ENCODE peak calls at places on chromosomes 16 and 17, in nine cellular contexts. Q, L, I, V, R, F, Z, G and J are unnamed samples.

GRCh38 chr16:49498241-49499017 is 124.8 kb downstream of the C16orf78 start:
- DNase-seq in F (no peak), G (no peak), Q (no peak), Z (no peak), L (no peak), V (no peak), I (no peak), R (peak), J (no peak)

GRCh38 chr17:76528528-76529223 is 8.8 kb downstream of the CYGB start:
- DNase-seq in L (peak), G (peak), Z (peak), I (no peak), Q (peak), V (no peak), R (no peak), F (no peak), J (no peak)

GRCh38 chr16:70276392-70276791 is 12.9 kb downstream of the AARS1 start:
- DNase-seq in V (no peak), Q (no peak), R (no peak), F (no peak), G (no peak), I (no peak), Z (no peak), L (no peak), J (no peak)

GRCh38 chr17:68515238-68515637 is 3.0 kb downstream of the PRKAR1A start:
- DNase-seq in I (no peak), L (no peak), G (no peak), V (no peak), F (no peak), Z (peak), R (no peak), Q (no peak), J (no peak)

GRCh38 chr17:41600318-41600717 is 12.2 kb downstream of the KRT16 start:
- DNase-seq in R (no peak), L (no peak), G (no peak), I (no peak), V (no peak), Z (no peak), F (no peak), Q (no peak), J (no peak)

GRCh38 chr16:53080345-53081031 is 25.7 kb downstream of the CHD9 start:
- DNase-seq in R (no peak), F (no peak), Q (peak), L (no peak), I (no peak), Z (peak), G (peak), V (peak), J (peak)

GRCh38 chr16:88062341-88062861 is 111.2 kb downstream of the BANP start:
- DNase-seq in R (no peak), Z (peak), L (no peak), I (no peak), F (no peak), Q (peak), G (peak), V (no peak), J (no peak)

GRCh38 chr16:28924399-28924761 is 658 bp downstream of the RABEP2 start:
- DNase-seq in I (no peak), G (no peak), Z (no peak), L (no peak), R (no peak), V (no peak), Q (no peak), F (no peak), J (no peak)

GRCh38 chr17:48718781-48719641 is 3.3 kb downstream of the PRAC1 start:
- DNase-seq in I (no peak), Q (no peak), F (no peak), R (no peak), V (peak), L (no peak), G (no peak), Z (no peak), J (no peak)

GRCh38 chr17:36088559-36089376 is 1.2 kb downstream of the CCL3 start:
- DNase-seq in Q (no peak), L (peak), R (no peak), I (no peak), Z (no peak), V (no peak), F (no peak), G (no peak), J (no peak)

GRCh38 chr16:13269359-13269758 is 368.0 kb downstream of the SHISA9 start:
- DNase-seq in I (no peak), Q (no peak), V (no peak), Z (no peak), G (no peak), F (no peak), R (no peak), L (no peak), J (no peak)

GRCh38 chr16:57781741-57782606 is 20.3 kb downstream of the KIFC3 start:
- DNase-seq in R (no peak), V (no peak), Q (peak), Z (peak), I (no peak), F (no peak), G (peak), L (no peak), J (peak)
- TF ChIP-seq CTCF in R (no peak), V (no peak), Q (no peak), Z (no peak), I (no peak), F (no peak), G (no peak), L (no peak), J (no peak)

GRCh38 chr16:30637952-30638351 is 12.8 kb upstream of the PRR14 start:
- DNase-seq in Q (peak), F (peak), I (no peak), G (peak), L (peak), Z (peak), V (no peak), R (no peak), J (peak)
- TF ChIP-seq CTCF in Q (peak), F (peak), I (peak), G (peak), L (peak), Z (peak), V (no peak), R (no peak), J (peak)

DNA sequence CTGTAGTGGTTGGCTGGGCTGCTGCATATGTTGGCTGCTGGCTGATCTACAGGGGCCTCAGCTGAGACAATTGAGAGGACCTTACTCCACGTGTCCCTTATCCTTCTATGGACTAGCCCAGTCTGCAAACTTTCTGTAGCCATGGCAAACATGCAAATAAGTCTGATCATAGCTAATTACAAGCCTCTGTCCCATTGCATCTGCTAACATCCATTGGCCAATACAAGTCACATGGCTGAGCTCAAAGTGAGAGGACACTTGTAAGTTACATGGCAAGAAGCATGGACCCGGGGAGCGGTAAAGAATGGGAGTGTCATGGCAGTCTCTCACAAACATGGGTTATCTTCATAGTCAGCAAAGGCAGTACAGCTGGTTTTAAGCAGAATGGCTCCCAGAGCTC is 11.6 kb upstream of the IL4R start:
- DNase-seq in F (no peak), G (no peak), Q (no peak), I (no peak), R (no peak), Z (no peak), L (peak), V (no peak), J (no peak)
- TF ChIP-seq CTCF in F (no peak), G (no peak), Q (no peak), I (no peak), R (no peak), Z (no peak), L (no peak), V (no peak), J (no peak)

GRCh38 chr16:16063685-16064084 is 114.3 kb downstream of the ABCC1 start:
- DNase-seq in Z (no peak), R (no peak), Q (no peak), L (peak), G (no peak), F (no peak), V (no peak), I (no peak), J (no peak)

GRCh38 chr16:16059895-16060590 is 110.6 kb downstream of the ABCC1 start:
- DNase-seq in Z (no peak), G (no peak), I (no peak), Q (no peak), L (no peak), F (no peak), V (no peak), R (peak), J (no peak)

GRCh38 chr16:16067127-16067526 is 117.7 kb downstream of the ABCC1 start:
- DNase-seq in F (no peak), Z (no peak), R (no peak), I (no peak), V (no peak), G (peak), Q (no peak), L (no peak), J (no peak)

GRCh38 chr16:16064874-16065384 is 115.5 kb downstream of the ABCC1 start:
- DNase-seq in F (no peak), G (no peak), Z (no peak), L (no peak), V (no peak), R (no peak), Q (no peak), I (no peak), J (no peak)

GRCh38 chr16:16062023-16062932 is 112.9 kb downstream of the ABCC1 start:
- DNase-seq in I (no peak), R (no peak), L (peak), G (peak), V (no peak), F (no peak), Z (peak), Q (no peak), J (no peak)
- TF ChIP-seq CTCF in I (no peak), R (no peak), L (no peak), G (no peak), V (no peak), F (no peak), Z (peak), Q (no peak), J (no peak)

GRCh38 chr17:13004336-13004735 is 13.5 kb downstream of the ELAC2 start:
- DNase-seq in L (no peak), F (no peak), G (no peak), I (no peak), Q (no peak), R (no peak), V (no peak), Z (no peak), J (no peak)

GRCh38 chr17:13003927-13004326 is 13.9 kb downstream of the ELAC2 start:
- DNase-seq in Z (no peak), Q (no peak), R (no peak), V (no peak), F (no peak), L (no peak), G (no peak), I (no peak), J (no peak)

GRCh38 chr17:13002761-13003453 is 14.9 kb downstream of the ELAC2 start:
- DNase-seq in R (peak), V (peak), Z (peak), G (peak), F (peak), I (peak), Q (peak), L (peak), J (peak)

GRCh38 chr17:13001991-13002615 is 15.7 kb downstream of the ELAC2 start:
- DNase-seq in Q (peak), R (no peak), V (no peak), L (no peak), F (no peak), G (peak), I (no peak), Z (peak), J (no peak)

GRCh38 chr17:13003454-13003851 is 14.4 kb downstream of the ELAC2 start:
- DNase-seq in V (no peak), R (no peak), G (no peak), L (no peak), I (no peak), F (no peak), Z (no peak), Q (no peak), J (no peak)
- TF ChIP-seq CTCF in V (no peak), R (no peak), G (no peak), L (no peak), I (no peak), F (no peak), Z (no peak), Q (no peak), J (no peak)

GRCh38 chr17:19399750-19400450 is 11.1 kb upstream of the RNF112 start:
- DNase-seq in I (no peak), Z (no peak), F (no peak), Q (no peak), R (no peak), L (no peak), G (no peak), V (no peak), J (no peak)

GRCh38 chr17:19392303-19392702 is 5.3 kb upstream of the MFAP4 start:
- DNase-seq in I (no peak), L (no peak), G (no peak), F (no peak), Q (no peak), R (no peak), Z (no peak), V (no peak), J (no peak)

GRCh38 chr17:19398301-19399181 is 11.6 kb upstream of the MFAP4 start:
- DNase-seq in Q (peak), I (no peak), Z (peak), V (no peak), R (peak), L (no peak), G (peak), F (no peak), J (peak)

GRCh38 chr17:19401321-19402010 is 9.6 kb upstream of the RNF112 start:
- DNase-seq in L (no peak), I (no peak), R (no peak), V (no peak), G (no peak), F (no peak), Z (no peak), Q (no peak), J (no peak)

GRCh38 chr17:19397556-19398041 is 10.6 kb upstream of the MFAP4 start:
- DNase-seq in G (no peak), I (no peak), V (no peak), Q (no peak), F (peak), Z (no peak), R (no peak), L (peak), J (no peak)
- TF ChIP-seq CTCF in G (no peak), I (peak), V (no peak), Q (no peak), F (peak), Z (no peak), R (no peak), L (peak), J (no peak)

DNA sequence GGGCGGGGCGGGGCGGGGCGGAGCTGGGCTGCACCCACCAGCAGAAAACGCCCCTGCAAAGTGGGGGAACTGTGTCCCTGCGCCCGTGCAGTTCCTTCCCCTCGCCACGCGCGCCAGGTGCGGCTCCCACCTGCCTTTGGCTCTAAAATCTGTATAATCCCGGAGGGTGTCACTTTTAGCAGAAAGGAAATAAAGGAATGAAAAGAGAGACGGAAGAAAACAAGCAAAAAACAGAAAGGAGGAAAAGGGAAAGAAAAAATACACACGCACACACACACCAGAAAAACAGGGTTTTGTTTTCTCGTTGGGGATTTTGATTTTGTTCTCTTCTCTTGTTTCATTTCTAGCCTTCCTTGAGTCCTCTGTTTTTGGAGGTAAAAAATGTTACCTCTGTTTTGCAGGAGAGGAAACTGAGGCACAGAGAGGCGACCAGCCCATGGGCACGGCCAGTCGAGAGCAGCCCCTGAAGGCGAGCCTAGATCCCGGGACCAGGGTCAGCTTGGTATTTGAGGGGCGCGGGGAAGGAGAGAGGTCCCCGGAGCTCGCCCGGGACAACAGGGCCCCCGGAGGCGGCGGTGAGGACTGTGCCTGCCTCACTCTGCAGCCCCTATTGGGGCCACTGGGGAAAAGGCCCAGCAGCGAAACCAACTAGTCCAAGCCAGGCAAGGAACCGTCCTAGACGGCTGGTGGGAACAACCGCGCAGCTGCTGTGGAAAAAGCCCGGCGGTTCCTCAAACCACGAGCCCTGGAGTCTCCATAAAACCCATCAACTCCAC is 594 bp upstream of the CARHSP1 start:
- DNase-seq in R (no peak), G (no peak), Z (no peak), L (no peak), I (no peak), V (no peak), F (no peak), Q (no peak), J (no peak)
- TF ChIP-seq CTCF in R (no peak), G (no peak), Z (no peak), L (no peak), I (peak), V (no peak), F (no peak), Q (no peak), J (no peak)